ENCODE peak calls at places on chromosomes 7 and 10, in six cellular contexts. J is cardiac muscle cell, G is neural crest cell, M is endothelial cell, A is AG04449, O is fibroblast of lung. L is an unnamed sample.

GRCh38 chr10:88986549-88987242 is 3.9 kb upstream of the FAS start:
- DNase-seq in G (no peak), O (peak; percentile 68), J (peak; percentile 66), A (no peak), M (no peak), L (no peak)

GRCh38 chr7:48298779-48299178 is 127.5 kb downstream of the ABCA13 start:
- DNase-seq in J (peak; percentile 28), G (no peak), M (no peak), A (no peak), O (no peak), L (no peak)

GRCh38 chr7:139947021-139947420 is 115.7 kb downstream of the PARP12 start:
- DNase-seq in M (no peak), G (no peak), J (no peak), A (no peak), O (no peak), L (no peak)

GRCh38 chr7:75968012-75968411 is 26.4 kb downstream of the TMEM120A start:
- DNase-seq in O (no peak), A (no peak), M (no peak), J (no peak), G (no peak), L (no peak)

GRCh38 chr10:119342017-119342734 is 134.8 kb downstream of the GRK5 start:
- DNase-seq in J (peak; percentile 72), M (no peak), O (peak; percentile 66), G (no peak), A (no peak), L (no peak)

GRCh38 chr7:119482209-119482608 is 790.8 kb upstream of the KCND2 start:
- DNase-seq in M (peak; percentile 19), A (no peak), J (peak; percentile 20), O (peak; percentile 4), G (peak; percentile 10), L (peak; percentile 48)

GRCh38 chr7:47148541-47149207 is 433.2 kb downstream of the TNS3 start:
- DNase-seq in O (peak; percentile 9), M (no peak), J (peak; percentile 27), G (no peak), A (no peak), L (no peak)

GRCh38 chr10:104317195-104318095 is 20.8 kb downstream of the ITPRIP start:
- DNase-seq in J (peak; percentile 73), G (no peak), M (no peak), O (peak; percentile 87), A (no peak), L (no peak)

GRCh38 chr10:127971101-127971946 is 64.4 kb downstream of the PTPRE start:
- DNase-seq in O (no peak), A (no peak), M (no peak), G (no peak), J (no peak), L (no peak)

GRCh38 chr10:98307916-98308315 is 39.9 kb upstream of the LOXL4 start:
- DNase-seq in J (no peak), O (no peak), A (no peak), G (no peak), M (no peak), L (no peak)

DNA sequence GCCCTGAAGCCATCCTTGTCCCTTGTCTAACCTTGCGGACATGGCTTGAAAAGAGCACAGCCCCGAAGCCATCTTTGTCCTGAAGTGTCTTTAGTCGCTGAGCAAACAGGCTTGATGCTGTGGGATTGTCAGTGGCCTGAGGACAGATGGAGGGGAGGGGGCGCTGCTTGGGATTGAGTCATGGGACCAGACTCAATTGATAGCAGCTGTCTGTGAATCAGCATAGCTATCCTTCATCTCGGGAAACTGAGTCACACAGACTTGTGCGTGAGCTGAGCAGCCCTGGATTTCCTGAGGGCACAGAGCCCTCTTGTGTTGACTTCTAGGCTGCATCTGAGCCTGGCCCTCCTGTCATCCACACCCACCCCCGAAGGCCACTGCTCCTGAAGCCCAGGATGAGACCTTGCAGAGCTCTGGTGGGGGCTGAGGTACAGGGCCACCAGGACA is 14.4 kb downstream of the MYO1G start:
- DNase-seq in M (no peak), O (no peak), A (no peak), J (no peak), G (no peak), L (peak; percentile 54)
- TF ChIP-seq CTCF in M (no peak), O (peak; percentile 24), A (peak; percentile 40), J (peak; percentile 39), G (peak; percentile 36), L (no peak)

DNA sequence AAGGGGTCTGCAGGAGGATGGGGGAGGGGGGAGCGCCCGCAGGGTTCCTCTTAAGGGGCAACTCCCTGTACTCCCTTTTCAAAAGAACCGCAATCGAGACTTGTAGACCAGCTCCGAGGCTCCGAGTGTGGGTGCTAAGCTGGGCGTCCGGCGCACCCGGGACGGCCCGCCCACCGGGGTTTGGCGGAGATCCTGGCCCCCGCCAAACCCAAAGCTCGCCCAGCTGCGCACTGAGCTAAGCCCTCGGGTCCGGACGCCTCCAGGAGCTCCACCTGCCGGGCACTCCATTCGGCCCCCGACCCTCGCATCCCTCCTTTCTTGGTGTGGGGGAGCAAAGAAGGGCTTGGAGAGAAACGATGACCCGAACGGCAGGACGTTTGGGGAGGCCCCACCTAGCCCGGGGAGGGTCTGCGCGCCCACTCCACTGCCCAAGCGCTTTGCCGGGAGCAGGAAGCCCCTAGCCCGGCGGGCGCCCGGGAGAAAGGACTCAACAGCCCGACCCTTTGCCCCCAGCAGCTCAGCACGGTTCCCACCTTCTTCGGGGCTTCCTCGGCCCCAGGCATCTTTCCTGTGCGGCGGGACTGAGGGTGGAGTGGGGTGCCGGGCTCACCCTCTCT is 649 bp downstream of the AFAP1L2 start:
- DNase-seq in A (no peak), J (no peak), O (no peak), M (peak; percentile 14), G (peak; percentile 12), L (peak; percentile 35)
- TF ChIP-seq CTCF in A (no peak), J (peak; percentile 22), O (no peak), M (no peak), G (no peak), L (no peak)

GRCh38 chr10:58517481-58518355 is 5.0 kb downstream of the BICC1 start:
- DNase-seq in M (no peak), O (no peak), G (no peak), J (no peak), A (no peak), L (no peak)

GRCh38 chr10:58516118-58516517 is 3.4 kb downstream of the BICC1 start:
- DNase-seq in G (no peak), A (no peak), M (no peak), O (no peak), J (peak; percentile 22), L (no peak)

GRCh38 chr10:58515296-58515956 is 2.8 kb downstream of the BICC1 start:
- DNase-seq in G (no peak), M (no peak), J (no peak), A (no peak), O (no peak), L (no peak)

GRCh38 chr10:58518775-58519174 is 6.1 kb downstream of the BICC1 start:
- DNase-seq in J (no peak), A (no peak), O (no peak), M (no peak), G (no peak), L (no peak)

DNA sequence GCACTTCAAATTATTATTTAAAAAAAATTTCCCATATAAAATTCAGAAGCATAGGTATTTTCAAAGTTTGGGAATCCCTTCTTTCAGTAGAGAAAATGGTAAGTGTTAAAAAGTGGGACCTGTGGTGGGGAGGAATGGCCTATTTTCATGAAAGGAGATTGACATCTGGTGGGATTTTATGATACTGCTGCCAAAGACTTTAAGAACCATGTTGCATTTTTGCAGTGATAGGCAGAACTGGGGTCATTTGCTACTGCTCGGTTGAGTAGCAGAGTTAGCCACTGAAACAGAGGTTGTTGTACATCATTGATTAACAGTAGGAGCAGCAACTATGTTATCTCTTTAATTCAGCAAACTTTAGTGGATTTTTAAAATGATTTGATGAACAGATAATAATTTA is 4.4 kb downstream of the BICC1 start:
- DNase-seq in G (no peak), M (no peak), A (no peak), O (no peak), J (no peak), L (no peak)
- TF ChIP-seq CTCF in G (no peak), M (no peak), A (no peak), O (no peak), J (no peak), L (no peak)

DNA sequence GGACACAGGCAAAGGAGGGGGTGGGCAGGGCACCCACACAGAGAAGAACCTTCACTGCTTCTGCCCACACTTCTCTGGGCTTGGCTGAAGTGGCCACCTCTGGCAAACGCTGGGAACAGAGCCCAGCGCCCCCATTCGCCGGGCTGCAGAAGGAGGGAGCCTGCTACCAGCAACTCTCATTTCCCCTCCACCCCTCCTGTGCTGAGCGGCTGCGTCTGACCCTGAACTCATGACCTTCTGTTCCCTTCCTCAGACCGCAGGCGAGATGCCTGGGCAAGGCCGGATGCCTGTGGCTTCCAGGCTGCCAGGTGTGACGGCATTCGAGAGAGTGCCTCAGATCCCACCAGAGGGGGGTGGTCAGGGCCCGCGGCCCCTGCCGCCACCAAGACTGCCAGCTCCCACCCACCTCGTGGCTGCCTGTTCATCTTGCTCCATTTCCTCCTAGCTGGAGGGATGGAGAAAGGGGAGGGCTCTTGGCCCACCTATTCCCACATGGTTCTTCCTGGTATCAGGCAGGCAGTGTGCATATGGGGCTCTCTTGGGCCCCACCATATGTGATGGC is 19.8 kb downstream of the DNAJB12 start:
- DNase-seq in J (peak; percentile 99), A (no peak), O (peak; percentile 100), G (no peak), M (no peak), L (peak; percentile 50)
- TF ChIP-seq CTCF in J (peak; percentile 40), A (no peak), O (no peak), G (no peak), M (no peak), L (no peak)

DNA sequence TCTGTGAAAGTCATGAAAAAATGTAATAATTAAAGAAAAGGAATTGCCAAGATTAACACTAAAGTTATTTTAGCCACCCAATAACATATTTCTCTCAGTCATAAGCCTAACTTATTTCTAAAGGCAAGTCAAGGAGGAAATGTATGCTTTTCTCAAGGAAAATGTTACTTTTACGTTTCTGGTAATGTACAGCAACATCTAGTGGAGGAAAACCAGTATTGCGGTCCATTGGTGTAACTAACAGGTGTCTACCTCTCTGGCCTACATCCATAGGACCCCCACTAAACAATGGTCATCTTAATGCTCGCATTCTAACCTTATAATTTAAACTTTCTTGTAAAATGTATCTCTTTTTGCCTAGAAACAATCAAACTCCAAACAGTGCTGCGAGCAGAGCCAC is 437.5 kb downstream of the KIF20B start:
- DNase-seq in M (no peak), A (no peak), O (peak; percentile 36), G (no peak), J (peak; percentile 17), L (no peak)
- TF ChIP-seq CTCF in M (peak; percentile 79), A (no peak), O (peak; percentile 47), G (peak; percentile 47), J (peak; percentile 33), L (peak; percentile 68)

DNA sequence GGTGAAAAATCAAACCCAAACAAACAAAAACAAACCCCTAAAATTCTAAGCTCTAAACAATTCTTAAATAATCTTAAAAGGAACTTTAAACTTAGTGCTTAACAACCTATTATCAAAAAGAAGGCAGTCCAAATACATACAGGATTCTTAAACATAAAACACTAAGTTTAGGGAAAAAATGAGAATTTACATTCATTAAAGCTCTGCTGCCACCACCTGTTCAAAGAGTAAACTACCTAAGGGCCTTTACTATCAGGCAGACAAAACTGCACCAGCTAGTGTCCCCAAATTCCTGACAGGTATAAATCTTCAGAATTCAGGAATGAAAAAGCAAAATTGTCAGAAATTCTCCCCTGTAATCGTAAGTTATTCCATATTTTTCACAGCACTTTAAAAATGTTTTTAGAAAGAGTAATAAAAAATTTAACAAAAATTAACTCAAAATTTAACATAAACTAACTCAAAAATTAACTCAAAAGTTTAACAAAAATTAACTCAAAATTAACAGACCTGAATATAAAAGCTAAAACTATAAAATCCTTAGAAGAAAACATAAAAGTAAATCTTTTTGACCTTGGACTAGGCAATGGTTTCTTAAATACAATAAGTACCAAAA is 55.1 kb downstream of the PDZD8 start:
- DNase-seq in O (peak; percentile 40), M (peak; percentile 5), J (peak; percentile 38), G (no peak), A (no peak), L (no peak)
- TF ChIP-seq CTCF in O (peak; percentile 44), M (peak; percentile 62), J (peak; percentile 64), G (peak; percentile 77), A (peak; percentile 40), L (peak; percentile 69)